ENCODE peak calls at places on chromosome 1, in eight cellular contexts. N, E, V, C, R, Y, T and I are unnamed samples.

GRCh38 chr1:89351622-89352311 is 12.1 kb upstream of the GBP6 start:
- DNase-seq in N (no peak), E (no peak), V (no peak), C (no peak), R (no peak), Y (no peak), T (no peak), I (no peak)

GRCh38 chr1:81582467-81582986 is 218.2 kb upstream of the ADGRL2 start:
- DNase-seq in N (no peak), E (no peak), V (no peak), C (no peak), R (peak), Y (no peak), T (no peak), I (no peak)

GRCh38 chr1:29682171-29682917 is 446.0 kb downstream of the PTPRU start:
- DNase-seq in N (no peak), E (peak), V (no peak), C (no peak), R (no peak), Y (no peak), T (no peak), I (peak)

GRCh38 chr1:23210351-23210785 is 6.9 kb downstream of the HTR1D start:
- DNase-seq in N (no peak), E (no peak), V (no peak), C (no peak), R (no peak), Y (peak), T (no peak), I (no peak)

GRCh38 chr1:7648761-7649384 is 122.2 kb upstream of the VAMP3 start:
- DNase-seq in N (no peak), E (peak), V (no peak), C (no peak), R (no peak), Y (no peak), T (no peak), I (no peak)

GRCh38 chr1:174743654-174744561 is 255.8 kb upstream of the CACYBP start:
- DNase-seq in N (no peak), E (no peak), V (no peak), C (no peak), R (peak), Y (no peak), T (no peak), I (no peak)

GRCh38 chr1:9598316-9598700 is 9.6 kb downstream of the TMEM201 start:
- DNase-seq in N (no peak), E (no peak), V (no peak), C (no peak), R (no peak), Y (no peak), T (no peak), I (no peak)

GRCh38 chr1:61287014-61287413 is 204.7 kb downstream of the NFIA start:
- DNase-seq in N (no peak), E (no peak), V (no peak), C (no peak), R (peak), Y (no peak), T (no peak), I (no peak)

GRCh38 chr1:25204797-25205441 is 27.4 kb downstream of the SYF2 start:
- DNase-seq in N (no peak), E (no peak), V (no peak), C (peak), R (peak), Y (no peak), T (no peak), I (no peak)

GRCh38 chr1:231761747-231762541 is 135.4 kb downstream of the DISC1 start:
- DNase-seq in N (no peak), E (no peak), V (no peak), C (no peak), R (no peak), Y (no peak), T (no peak), I (no peak)

GRCh38 chr1:150151291-150152181 is 1.8 kb downstream of the PLEKHO1 start:
- DNase-seq in N (no peak), E (no peak), V (no peak), C (no peak), R (no peak), Y (no peak), T (peak), I (no peak)

GRCh38 chr1:162689745-162690671 is 57.7 kb downstream of the DDR2 start:
- DNase-seq in N (no peak), E (no peak), V (no peak), C (no peak), R (peak), Y (no peak), T (no peak), I (no peak)

GRCh38 chr1:96365596-96365995 is 356.0 kb upstream of the PTBP2 start:
- DNase-seq in N (no peak), E (no peak), V (no peak), C (no peak), R (peak), Y (no peak), T (no peak), I (no peak)

GRCh38 chr1:92953491-92953890 is 7.8 kb downstream of the DIPK1A start:
- DNase-seq in N (no peak), E (no peak), V (no peak), C (no peak), R (no peak), Y (no peak), T (no peak), I (no peak)

GRCh38 chr1:185804206-185804605 is 70.0 kb downstream of the HMCN1 start:
- DNase-seq in N (no peak), E (no peak), V (no peak), C (no peak), R (peak), Y (no peak), T (no peak), I (no peak)

GRCh38 chr1:190479028-190479427 is 1.4 kb upstream of the BRINP3 start:
- DNase-seq in N (no peak), E (no peak), V (no peak), C (no peak), R (peak), Y (no peak), T (no peak), I (no peak)

GRCh38 chr1:206939131-206939530 is 7.1 kb downstream of the PIGR start:
- DNase-seq in N (no peak), E (no peak), V (no peak), C (no peak), R (no peak), Y (no peak), T (no peak), I (no peak)

GRCh38 chr1:40825430-40825778 is 36.8 kb downstream of the CITED4 start:
- DNase-seq in N (no peak), E (no peak), V (no peak), C (no peak), R (peak), Y (peak), T (no peak), I (no peak)

GRCh38 chr1:64404202-64404601 is 65.7 kb upstream of the CACHD1 start:
- DNase-seq in N (no peak), E (no peak), V (no peak), C (no peak), R (no peak), Y (no peak), T (no peak), I (no peak)

GRCh38 chr1:189431437-189431836 is 1046.2 kb downstream of the BRINP3 start:
- DNase-seq in N (no peak), E (no peak), V (no peak), C (no peak), R (peak), Y (no peak), T (no peak), I (no peak)

GRCh38 chr1:178086294-178087255 is 7.3 kb upstream of the RASAL2 start:
- DNase-seq in N (no peak), E (no peak), V (no peak), C (no peak), R (peak), Y (no peak), T (no peak), I (no peak)

GRCh38 chr1:14961661-14962267 is 191.8 kb upstream of the TMEM51 start:
- DNase-seq in N (no peak), E (no peak), V (no peak), C (no peak), R (no peak), Y (no peak), T (peak), I (no peak)

GRCh38 chr1:177585492-177586220 is 384.2 kb downstream of the SEC16B start:
- DNase-seq in N (no peak), E (no peak), V (no peak), C (no peak), R (no peak), Y (peak), T (no peak), I (no peak)

GRCh38 chr1:182617734-182618288 is 13.6 kb upstream of the RGS16 start:
- DNase-seq in N (no peak), E (no peak), V (no peak), C (no peak), R (peak), Y (peak), T (no peak), I (no peak)

GRCh38 chr1:167331650-167332049 is 111.0 kb downstream of the POU2F1 start:
- DNase-seq in N (no peak), E (no peak), V (no peak), C (no peak), R (no peak), Y (no peak), T (no peak), I (no peak)

GRCh38 chr1:204924013-204924759 is 53.5 kb downstream of the NFASC start:
- DNase-seq in N (no peak), E (no peak), V (no peak), C (no peak), R (peak), Y (peak), T (no peak), I (no peak)

GRCh38 chr1:243549108-243549507 is 293.3 kb downstream of the SDCCAG8 start:
- DNase-seq in N (no peak), E (no peak), V (no peak), C (no peak), R (peak), Y (peak), T (no peak), I (no peak)

GRCh38 chr1:151326619-151327222 is 495 bp downstream of the PI4KB start:
- DNase-seq in N (no peak), E (peak), V (no peak), C (no peak), R (peak), Y (peak), T (peak), I (no peak)

GRCh38 chr1:19869929-19870328 is 12.3 kb upstream of the OTUD3 start:
- DNase-seq in N (no peak), E (no peak), V (no peak), C (no peak), R (peak), Y (no peak), T (no peak), I (no peak)

GRCh38 chr1:161739865-161740566 is 9.6 kb upstream of the DUSP12 start:
- DNase-seq in N (no peak), E (peak), V (no peak), C (no peak), R (no peak), Y (no peak), T (no peak), I (no peak)

GRCh38 chr1:201766117-201766863 is 62.7 kb upstream of the IPO9 start:
- DNase-seq in N (no peak), E (no peak), V (no peak), C (peak), R (peak), Y (no peak), T (no peak), I (no peak)

GRCh38 chr1:116268211-116268610 is 104.8 kb upstream of the ATP1A1 start:
- DNase-seq in N (no peak), E (peak), V (no peak), C (no peak), R (no peak), Y (peak), T (peak), I (no peak)

GRCh38 chr1:225866061-225866844 is 15.9 kb downstream of the TMEM63A start:
- DNase-seq in N (no peak), E (no peak), V (no peak), C (no peak), R (peak), Y (no peak), T (no peak), I (no peak)

GRCh38 chr1:179493323-179493722 is 82.4 kb downstream of the NPHS2 start:
- DNase-seq in N (no peak), E (no peak), V (no peak), C (no peak), R (peak), Y (no peak), T (no peak), I (no peak)

GRCh38 chr1:95451054-95451453 is 217.0 kb downstream of the RWDD3 start:
- DNase-seq in N (no peak), E (no peak), V (no peak), C (no peak), R (no peak), Y (peak), T (no peak), I (no peak)

GRCh38 chr1:51693420-51694144 is 76.7 kb downstream of the OSBPL9 start:
- DNase-seq in N (no peak), E (no peak), V (no peak), C (no peak), R (peak), Y (no peak), T (no peak), I (no peak)

GRCh38 chr1:208430220-208430619 is 186.0 kb upstream of the PLXNA2 start:
- DNase-seq in N (no peak), E (no peak), V (no peak), C (no peak), R (no peak), Y (no peak), T (no peak), I (no peak)

GRCh38 chr1:119136401-119136800 is 4.1 kb downstream of the WARS2 start:
- DNase-seq in N (no peak), E (no peak), V (no peak), C (no peak), R (peak), Y (no peak), T (no peak), I (no peak)

GRCh38 chr1:85313888-85314696 is 37.7 kb upstream of the BCL10 start:
- DNase-seq in N (no peak), E (peak), V (no peak), C (peak), R (peak), Y (no peak), T (no peak), I (no peak)

GRCh38 chr1:12613180-12613579 is 4.8 kb downstream of the DHRS3 start:
- DNase-seq in N (no peak), E (no peak), V (no peak), C (no peak), R (no peak), Y (no peak), T (peak), I (no peak)
- TF ChIP-seq CTCF in N (no peak), E (no peak), V (no peak), C (no peak), R (no peak), Y (no peak), T (no peak), I (no peak)

GRCh38 chr1:27647328-27647727 is 12.3 kb upstream of the FGR start:
- DNase-seq in N (no peak), E (no peak), V (no peak), C (no peak), R (no peak), Y (no peak), T (no peak), I (no peak)

GRCh38 chr1:27646676-27647075 is 11.7 kb upstream of the FGR start:
- DNase-seq in N (no peak), E (no peak), V (no peak), C (no peak), R (no peak), Y (no peak), T (no peak), I (no peak)

GRCh38 chr1:27643626-27644368 is 8.8 kb upstream of the FGR start:
- DNase-seq in N (no peak), E (peak), V (peak), C (no peak), R (peak), Y (peak), T (no peak), I (peak)

GRCh38 chr1:27644369-27645070 is 9.5 kb upstream of the FGR start:
- DNase-seq in N (no peak), E (no peak), V (no peak), C (no peak), R (no peak), Y (no peak), T (no peak), I (no peak)

GRCh38 chr1:27645071-27645415 is 10.1 kb upstream of the FGR start:
- DNase-seq in N (no peak), E (no peak), V (no peak), C (no peak), R (no peak), Y (no peak), T (no peak), I (no peak)
- TF ChIP-seq CTCF in N (no peak), E (no peak), V (no peak), C (no peak), R (no peak), Y (no peak), T (no peak), I (no peak)

GRCh38 chr1:193914871-193915270 is 728.5 kb upstream of the B3GALT2 start:
- DNase-seq in N (no peak), E (no peak), V (no peak), C (no peak), R (no peak), Y (no peak), T (no peak), I (no peak)
- TF ChIP-seq CTCF in N (no peak), E (no peak), V (no peak), C (no peak), R (no peak), Y (no peak), T (no peak), I (no peak)

DNA sequence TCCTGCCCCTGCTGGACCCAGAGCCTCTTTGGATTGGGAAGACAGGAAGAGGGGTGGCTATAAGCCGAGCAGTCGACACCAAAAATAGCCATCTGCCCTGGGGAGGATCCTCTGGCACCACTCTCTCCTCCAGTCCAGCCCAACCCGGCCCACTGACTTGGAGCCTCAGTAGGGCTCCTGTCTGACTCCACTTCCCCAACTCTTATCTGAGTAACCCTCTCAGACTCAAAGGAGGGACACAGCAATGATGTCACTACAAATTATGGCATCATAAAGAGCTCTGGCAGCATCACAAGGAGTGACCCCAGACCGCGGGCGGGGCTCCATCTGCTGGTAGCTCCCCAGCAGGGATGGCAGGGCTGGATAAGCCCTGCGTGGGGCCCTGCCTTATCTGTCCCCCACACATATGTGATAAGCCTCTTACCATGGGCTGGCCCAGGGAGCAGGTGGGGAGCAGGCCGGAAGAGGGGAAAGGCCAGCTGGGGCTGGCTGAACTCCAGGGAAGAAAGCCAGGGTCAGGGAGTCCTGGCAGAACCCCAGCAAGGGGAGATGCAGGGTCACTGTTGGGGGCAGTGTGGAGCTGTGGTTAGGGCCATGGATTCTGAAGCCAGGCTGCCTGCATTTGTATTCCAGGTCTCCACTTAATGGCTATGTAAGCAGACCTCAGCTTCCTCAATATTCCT is 4.6 kb upstream of the SLC6A9 start:
- DNase-seq in N (no peak), E (no peak), V (no peak), C (no peak), R (peak), Y (no peak), T (peak), I (no peak)
- TF ChIP-seq CTCF in N (no peak), E (no peak), V (no peak), C (no peak), R (no peak), Y (no peak), T (no peak), I (peak)

GRCh38 chr1:94398356-94398755 is 19.8 kb upstream of the ABCD3 start:
- DNase-seq in N (no peak), E (no peak), V (no peak), C (no peak), R (no peak), Y (no peak), T (no peak), I (no peak)

GRCh38 chr1:94395748-94396309 is 22.4 kb upstream of the ABCD3 start:
- DNase-seq in N (no peak), E (no peak), V (no peak), C (no peak), R (no peak), Y (no peak), T (no peak), I (no peak)

GRCh38 chr1:94394247-94394646 is 23.9 kb upstream of the ABCD3 start:
- DNase-seq in N (no peak), E (no peak), V (no peak), C (no peak), R (no peak), Y (no peak), T (no peak), I (no peak)

GRCh38 chr1:94395231-94395630 is 23.0 kb upstream of the ABCD3 start:
- DNase-seq in N (no peak), E (no peak), V (no peak), C (no peak), R (no peak), Y (no peak), T (no peak), I (no peak)

GRCh38 chr1:94396356-94396755 is 21.8 kb upstream of the ABCD3 start:
- DNase-seq in N (no peak), E (no peak), V (no peak), C (no peak), R (no peak), Y (no peak), T (no peak), I (no peak)
- TF ChIP-seq CTCF in N (no peak), E (no peak), V (peak), C (peak), R (peak), Y (no peak), T (no peak), I (peak)

GRCh38 chr1:245777752-245778151 is 623.0 kb downstream of the KIF26B start:
- DNase-seq in N (no peak), E (no peak), V (no peak), C (no peak), R (no peak), Y (no peak), T (no peak), I (no peak)

GRCh38 chr1:245785433-245785832 is 630.6 kb downstream of the KIF26B start:
- DNase-seq in N (no peak), E (no peak), V (no peak), C (no peak), R (no peak), Y (no peak), T (no peak), I (no peak)

GRCh38 chr1:245779797-245780529 is 625.2 kb downstream of the KIF26B start:
- DNase-seq in N (no peak), E (no peak), V (no peak), C (no peak), R (no peak), Y (no peak), T (no peak), I (no peak)
- TF ChIP-seq CTCF in N (no peak), E (no peak), V (peak), C (peak), R (no peak), Y (peak), T (no peak), I (no peak)

GRCh38 chr1:54220004-54220811 is 20.2 kb downstream of the MRPL37 start:
- DNase-seq in N (no peak), E (peak), V (no peak), C (no peak), R (peak), Y (no peak), T (peak), I (no peak)
- TF ChIP-seq CTCF in N (no peak), E (no peak), V (no peak), C (no peak), R (no peak), Y (no peak), T (no peak), I (no peak)